ENCODE peak calls at places on chromosome 18, in five cellular contexts. B, R, T, L and P are unnamed samples.

GRCh38 chr18:10346786-10347415 is 107.5 kb upstream of the APCDD1 start:
- DNase-seq in L (no peak), R (no peak), B (no peak), T (no peak), P (no peak)

GRCh38 chr18:28801876-28802275 is 624.9 kb upstream of the CDH2 start:
- DNase-seq in B (no peak), L (no peak), R (no peak), T (no peak), P (no peak)

GRCh38 chr18:54257015-54257414 is 12.3 kb upstream of the POLI start:
- DNase-seq in R (no peak), B (no peak), T (no peak), L (no peak), P (no peak)

GRCh38 chr18:28512357-28512756 is 335.4 kb upstream of the CDH2 start:
- DNase-seq in R (no peak), L (no peak), B (no peak), T (peak), P (no peak)

GRCh38 chr18:46393961-46394360 is 263.1 kb downstream of the LOXHD1 start:
- DNase-seq in R (no peak), L (no peak), T (no peak), B (no peak), P (no peak)

GRCh38 chr18:53560546-53560945 is 663.9 kb downstream of the MBD2 start:
- DNase-seq in B (no peak), T (no peak), L (no peak), R (no peak), P (no peak)

GRCh38 chr18:76351961-76352581 is 143.0 kb downstream of the ZNF516 start:
- DNase-seq in R (peak), T (peak), L (peak), B (no peak), P (no peak)

GRCh38 chr18:5155180-5155906 is 41.7 kb downstream of the AKAIN1 start:
- DNase-seq in B (no peak), T (no peak), L (no peak), R (no peak), P (no peak)

GRCh38 chr18:24964213-24964612 is 387.8 kb downstream of the ZNF521 start:
- DNase-seq in R (peak), T (peak), B (no peak), L (no peak), P (peak)

GRCh38 chr18:5052491-5052890 is 144.6 kb downstream of the AKAIN1 start:
- DNase-seq in B (no peak), L (no peak), T (no peak), R (no peak), P (peak)

GRCh38 chr18:62812242-62812641 is 96.9 kb downstream of the PHLPP1 start:
- DNase-seq in R (peak), L (no peak), B (no peak), T (no peak), P (peak)

GRCh38 chr18:27544211-27544610 is 359.1 kb upstream of the CHST9 start:
- DNase-seq in R (no peak), T (no peak), L (no peak), B (no peak), P (no peak)

GRCh38 chr18:79525556-79526467 is 130.1 kb downstream of the NFATC1 start:
- DNase-seq in B (no peak), T (peak), L (peak), R (no peak), P (peak)

GRCh38 chr18:13279181-13280065 is 60.9 kb downstream of the LDLRAD4 start:
- DNase-seq in L (no peak), R (no peak), T (no peak), B (no peak), P (no peak)

GRCh38 chr18:62324917-62325805 is at the start of gene TNFRSF11A:
- DNase-seq in R (peak), L (no peak), B (peak), T (peak), P (peak)

GRCh38 chr18:62281684-62282083 is 43.4 kb upstream of the TNFRSF11A start:
- DNase-seq in B (no peak), L (no peak), T (peak), R (no peak), P (peak)

GRCh38 chr18:47975701-47976100 is 45.2 kb upstream of the SMAD2 start:
- DNase-seq in L (no peak), B (no peak), R (no peak), T (no peak), P (no peak)

GRCh38 chr18:32343634-32344033 is 127.0 kb downstream of the GAREM1 start:
- DNase-seq in L (no peak), B (no peak), T (no peak), R (no peak), P (no peak)

DNA sequence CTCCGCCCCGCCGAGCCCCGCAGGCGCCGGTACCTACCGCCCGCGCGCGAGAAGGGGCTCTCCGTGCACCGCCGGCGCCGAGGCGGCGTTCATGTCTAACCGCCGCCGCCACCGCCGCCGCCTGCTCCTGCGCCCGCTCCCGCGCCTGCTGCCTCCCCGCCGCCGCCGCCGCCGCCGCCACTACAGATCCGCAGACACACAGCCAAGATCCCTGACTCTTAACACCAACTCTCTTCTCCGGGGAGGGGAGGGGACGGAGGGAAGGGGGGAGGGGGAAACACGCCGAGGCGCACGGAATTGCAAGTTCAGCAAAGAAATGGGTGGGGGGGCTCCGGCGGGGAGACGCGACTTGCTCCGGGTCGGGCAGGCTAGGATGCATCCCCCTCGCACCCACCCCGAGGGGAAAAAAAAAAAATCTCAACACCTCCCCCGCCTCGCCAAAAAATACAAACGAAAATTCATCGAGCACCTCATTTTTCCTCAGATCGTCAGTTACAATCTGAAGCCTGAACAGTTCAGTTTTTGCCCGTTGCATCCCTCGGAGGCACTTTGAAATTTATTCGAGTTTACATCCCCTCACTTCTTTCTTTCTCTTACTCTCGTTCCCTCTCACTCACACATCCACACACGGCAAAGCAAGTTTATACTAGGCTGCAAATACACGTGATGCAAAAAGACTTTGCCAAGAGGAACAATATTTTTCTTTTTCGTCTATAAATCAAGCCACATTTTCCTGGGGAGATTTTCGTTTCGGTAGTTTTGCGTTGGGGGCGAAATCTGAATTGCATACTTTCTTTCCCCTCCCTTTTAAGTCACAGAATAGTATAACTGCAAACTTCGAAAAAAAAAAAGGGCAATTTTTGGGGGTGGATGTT is at the start of gene TCF4:
- DNase-seq in R (peak), T (peak), B (peak), L (peak), P (peak)
- H3K4me3 ChIP-seq in R (peak), T (peak), B (peak), L (peak), P (peak)

GRCh38 chr18:37019157-37019571 is 190.2 kb downstream of the KIAA1328 start:
- DNase-seq in L (no peak), B (no peak), R (peak), T (peak), P (peak)
- TF ChIP-seq CTCF in L (no peak), B (no peak), R (peak), T (peak), P (peak)

GRCh38 chr18:72555101-72555500 is 11.0 kb upstream of the CBLN2 start:
- DNase-seq in R (no peak), L (no peak), T (no peak), B (no peak), P (no peak)
- H3K4me3 ChIP-seq in R (no peak), L (no peak), T (no peak), B (no peak), P (no peak)

GRCh38 chr18:49725809-49726514 is 87.4 kb downstream of the ACAA2 start:
- DNase-seq in R (peak), T (peak), L (peak), B (no peak), P (peak)
- TF ChIP-seq CTCF in R (peak), T (no peak), L (no peak), B (no peak), P (no peak)

GRCh38 chr18:8948011-8948410 is 154.5 kb upstream of the NDUFV2 start:
- DNase-seq in L (no peak), B (no peak), R (no peak), T (no peak), P (no peak)

GRCh38 chr18:8948471-8949149 is 153.9 kb upstream of the NDUFV2 start:
- DNase-seq in L (no peak), R (no peak), B (no peak), T (peak), P (peak)

GRCh38 chr18:8951491-8951890 is 151.0 kb upstream of the NDUFV2 start:
- DNase-seq in B (no peak), T (no peak), R (no peak), L (no peak), P (no peak)

GRCh38 chr18:8947576-8947975 is 154.9 kb upstream of the NDUFV2 start:
- DNase-seq in T (no peak), R (no peak), B (no peak), L (no peak), P (no peak)

DNA sequence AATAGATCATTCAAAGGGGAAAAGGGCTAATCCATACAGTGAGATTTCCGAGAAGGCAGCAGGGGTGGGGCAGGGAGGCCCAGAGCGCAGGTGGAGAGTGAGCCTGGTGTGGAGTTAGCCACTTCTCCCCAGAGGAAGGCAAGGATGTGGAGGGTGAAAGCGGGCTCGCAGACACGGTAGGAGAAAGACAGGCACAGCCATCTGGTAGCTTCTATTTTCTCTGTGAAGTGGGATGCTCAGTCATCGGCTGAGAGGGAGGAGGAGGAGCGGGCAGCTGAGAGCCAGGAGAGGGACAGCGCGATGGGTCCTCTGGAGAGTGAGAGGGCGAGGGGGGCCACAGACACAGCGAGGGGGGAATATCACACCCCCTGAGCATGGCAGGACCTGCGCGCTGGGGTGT is 153.3 kb upstream of the NDUFV2 start:
- DNase-seq in L (no peak), B (no peak), R (no peak), T (peak), P (no peak)
- H3K4me3 ChIP-seq in L (no peak), B (no peak), R (no peak), T (peak), P (no peak)

GRCh38 chr18:60686142-60686541 is 313.6 kb upstream of the MC4R start:
- DNase-seq in T (no peak), B (no peak), R (no peak), L (no peak), P (no peak)

GRCh38 chr18:60684843-60685513 is 312.4 kb upstream of the MC4R start:
- DNase-seq in L (no peak), B (no peak), T (peak), R (no peak), P (peak)
- TF ChIP-seq CTCF in L (peak), B (peak), T (peak), R (no peak), P (peak)

GRCh38 chr18:23530195-23530594 is 26.9 kb downstream of the RMC1 start:
- DNase-seq in L (no peak), B (no peak), T (no peak), R (no peak), P (no peak)

GRCh38 chr18:23529597-23529996 is 26.3 kb downstream of the RMC1 start:
- DNase-seq in R (no peak), B (no peak), L (no peak), T (peak), P (peak)

GRCh38 chr18:23534276-23534675 is 31.0 kb downstream of the RMC1 start:
- DNase-seq in B (no peak), R (no peak), L (no peak), T (no peak), P (no peak)

GRCh38 chr18:23532848-23533247 is 29.5 kb downstream of the RMC1 start:
- DNase-seq in T (no peak), L (no peak), B (no peak), R (no peak), P (no peak)

DNA sequence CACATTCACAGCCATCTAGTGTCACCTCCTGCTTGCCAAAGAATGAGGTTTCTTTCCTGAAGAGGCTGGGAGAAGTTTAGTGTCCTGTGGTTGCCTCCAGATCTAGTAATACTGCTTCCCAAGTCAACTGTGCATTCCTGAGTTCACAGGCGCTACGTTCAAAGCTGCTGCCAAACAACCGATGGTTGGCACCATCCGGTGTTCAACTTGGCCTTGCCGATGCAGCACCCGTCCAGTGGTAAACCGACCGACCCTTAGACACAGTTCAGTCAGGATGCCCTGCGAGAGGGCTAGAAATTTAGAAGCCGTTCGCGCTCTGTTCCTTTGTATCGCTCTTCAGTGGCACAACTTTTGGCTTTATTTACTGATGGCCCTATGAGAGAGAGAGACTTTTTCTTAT is 28.6 kb downstream of the RMC1 start:
- DNase-seq in B (no peak), L (no peak), R (no peak), T (no peak), P (no peak)
- H3K4me3 ChIP-seq in B (no peak), L (no peak), R (no peak), T (no peak), P (no peak)

DNA sequence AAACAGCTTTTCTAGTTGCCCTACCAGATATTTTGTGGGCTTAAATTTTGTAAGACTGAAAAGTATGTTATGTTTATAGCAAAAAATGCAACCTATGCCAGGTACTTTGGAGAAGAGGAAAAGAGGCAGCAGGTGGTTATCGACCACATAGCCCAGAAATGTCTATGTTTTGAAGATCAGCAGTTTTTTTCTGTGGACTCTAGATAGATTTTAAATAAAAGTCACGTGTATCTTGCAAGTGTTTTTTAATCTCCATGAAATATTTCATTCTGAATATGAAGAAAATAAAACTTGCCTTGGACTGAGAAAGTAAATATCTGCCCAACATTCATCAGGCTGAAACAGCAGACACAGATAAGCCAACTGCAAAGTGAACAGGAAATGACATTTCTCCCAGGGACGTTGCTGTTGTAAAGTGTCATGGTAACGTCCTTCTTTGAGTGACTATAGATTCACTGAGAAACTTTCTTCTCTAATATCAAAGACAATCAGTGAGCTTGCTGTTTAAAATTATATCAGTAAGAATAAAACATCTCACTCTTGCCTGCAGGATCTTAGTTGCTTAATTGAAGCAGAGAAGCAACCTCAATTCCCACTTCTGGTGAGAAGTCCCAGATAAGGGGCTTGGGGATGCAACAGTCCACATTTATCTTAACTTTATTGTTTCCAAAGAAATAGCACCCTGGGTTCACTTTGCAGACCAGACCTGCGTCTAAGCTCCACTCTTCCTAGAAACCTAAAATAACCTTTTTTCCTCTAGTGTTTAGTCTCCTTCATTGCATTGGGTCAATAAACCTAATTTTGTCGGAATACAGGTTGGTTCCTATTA is 6.3 kb downstream of the MYOM1 start:
- DNase-seq in R (no peak), T (no peak), L (no peak), B (no peak), P (no peak)
- TF ChIP-seq CTCF in R (no peak), T (no peak), L (no peak), B (no peak), P (no peak)

GRCh38 chr18:44857744-44858143 is 177.1 kb downstream of the SETBP1 start:
- DNase-seq in R (no peak), T (no peak), B (no peak), L (no peak), P (no peak)

GRCh38 chr18:44859751-44860458 is 179.2 kb downstream of the SETBP1 start:
- DNase-seq in L (no peak), R (no peak), T (no peak), B (no peak), P (no peak)

GRCh38 chr18:44862112-44862511 is 181.4 kb downstream of the SETBP1 start:
- DNase-seq in B (no peak), R (no peak), T (no peak), L (no peak), P (peak)

GRCh38 chr18:44856157-44856556 is 175.5 kb downstream of the SETBP1 start:
- DNase-seq in R (no peak), B (no peak), T (no peak), L (no peak), P (peak)

DNA sequence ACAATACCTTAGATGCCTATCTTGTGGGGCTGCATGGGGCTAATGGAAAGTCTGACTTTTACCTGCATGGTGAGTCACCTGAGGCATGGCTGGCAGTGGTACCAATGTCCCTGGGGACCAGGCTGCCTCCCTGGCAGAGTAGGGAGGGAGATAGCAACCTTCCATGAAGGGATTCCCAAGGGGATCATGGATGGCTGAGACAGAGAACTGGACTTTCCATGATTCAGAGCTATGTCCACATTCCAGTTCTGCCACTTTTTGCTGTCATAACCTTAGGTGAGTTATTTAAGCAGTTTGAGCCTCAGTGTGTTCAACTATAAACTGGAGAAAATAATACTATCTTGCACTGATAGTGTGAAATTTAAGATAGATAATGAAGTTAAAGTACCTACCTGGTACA is 178.6 kb downstream of the SETBP1 start:
- DNase-seq in R (no peak), T (peak), B (no peak), L (no peak), P (peak)
- H3K4me3 ChIP-seq in R (no peak), T (no peak), B (no peak), L (no peak), P (no peak)

GRCh38 chr18:75209952-75210261 is 690 bp upstream of the TSHZ1 start:
- DNase-seq in L (no peak), R (no peak), B (no peak), T (peak), P (peak)
- TF ChIP-seq CTCF in L (no peak), R (no peak), B (no peak), T (no peak), P (no peak)